ENCODE peak calls at places on chromosomes 6 and 20, in six cellular contexts. P is fibroblast of lung, H is HCT116, O is neural progenitor cell, N is astrocyte, U is GM23338. T is an unnamed sample.

GRCh38 chr6:155196891-155197290 is 66.9 kb upstream of the CLDN20 start:
- DNase-seq in N (no peak), U (no peak), P (no peak), H (no peak), O (no peak), T (no peak)

GRCh38 chr6:137261393-137262154 is 42.4 kb upstream of the IFNGR1 start:
- DNase-seq in U (no peak), H (no peak), P (peak), N (peak), O (no peak), T (peak)

GRCh38 chr6:29627762-29628418 is 5.1 kb downstream of the GABBR1 start:
- DNase-seq in N (peak), U (peak), P (peak), H (no peak), O (peak), T (no peak)

GRCh38 chr6:17831135-17831534 is 124.4 kb upstream of the NUP153 start:
- DNase-seq in O (no peak), N (peak), P (no peak), H (no peak), U (no peak), T (peak)

GRCh38 chr6:35023091-35023490 is 118.0 kb downstream of the TCP11 start:
- DNase-seq in H (no peak), N (no peak), O (no peak), U (no peak), P (no peak), T (no peak)

GRCh38 chr20:17995967-17996819 is 27.4 kb downstream of the MGME1 start:
- DNase-seq in U (peak), P (peak), H (peak), N (peak), O (peak), T (peak)

GRCh38 chr6:94658929-94659328 is 918.4 kb upstream of the MANEA start:
- DNase-seq in O (no peak), H (no peak), P (no peak), N (no peak), U (no peak), T (no peak)

GRCh38 chr20:62751551-62752150 is 43.0 kb downstream of the NTSR1 start:
- DNase-seq in P (no peak), U (no peak), H (no peak), O (no peak), N (no peak), T (no peak)

GRCh38 chr20:48066851-48067250 is 281.6 kb upstream of the SULF2 start:
- DNase-seq in O (no peak), U (no peak), N (no peak), P (no peak), H (no peak), T (no peak)

GRCh38 chr20:32330555-32330897 is 27.6 kb upstream of the ASXL1 start:
- DNase-seq in H (no peak), N (no peak), P (no peak), U (no peak), O (no peak), T (no peak)

GRCh38 chr6:27814665-27815424 is 97.4 kb downstream of the OR2B2 start:
- DNase-seq in U (peak), N (peak), P (peak), O (peak), H (peak), T (peak)

GRCh38 chr6:24033284-24033683 is 92.7 kb upstream of the NRSN1 start:
- DNase-seq in H (no peak), P (no peak), U (no peak), O (peak), N (no peak), T (no peak)

GRCh38 chr6:40022867-40023266 is 88.6 kb upstream of the MOCS1 start:
- DNase-seq in O (no peak), H (no peak), U (no peak), P (no peak), N (no peak), T (no peak)

GRCh38 chr20:37598101-37598530 is 70.4 kb upstream of the BLCAP start:
- DNase-seq in U (peak), H (no peak), P (no peak), O (peak), N (no peak), T (no peak)

GRCh38 chr6:131694832-131695426 is 6.3 kb downstream of the OR2A4 start:
- DNase-seq in O (peak), P (peak), N (peak), U (peak), H (peak), T (peak)

GRCh38 chr6:7960848-7961247 is 50.3 kb upstream of the TXNDC5 start:
- DNase-seq in O (no peak), U (no peak), P (no peak), H (no peak), N (no peak), T (no peak)

GRCh38 chr6:120055071-120055470 is 705.5 kb upstream of the MAN1A1 start:
- DNase-seq in O (no peak), U (no peak), H (no peak), P (no peak), N (no peak), T (no peak)

GRCh38 chr6:63643862-63644261 is 8.3 kb downstream of the PHF3 start:
- DNase-seq in N (no peak), H (no peak), P (peak), O (no peak), U (peak), T (no peak)

GRCh38 chr20:33789109-33789857 is 21.9 kb upstream of the CHMP4B start:
- DNase-seq in O (no peak), N (peak), H (peak), U (no peak), P (peak), T (peak)

GRCh38 chr6:111978826-111979225 is 75.1 kb upstream of the CCN6 start:
- DNase-seq in P (peak), O (no peak), H (no peak), N (no peak), U (no peak), T (peak)

GRCh38 chr6:162032620-162033019 is 694.9 kb downstream of the PRKN start:
- DNase-seq in O (no peak), P (peak), H (no peak), N (peak), U (no peak), T (peak)

GRCh38 chr20:13443690-13444089 is 195.0 kb downstream of the TASP1 start:
- DNase-seq in H (no peak), U (no peak), P (no peak), O (no peak), N (no peak), T (no peak)

GRCh38 chr20:35344354-35344837 is 52.2 kb upstream of the FAM83C start:
- DNase-seq in O (no peak), U (no peak), N (peak), H (no peak), P (peak), T (peak)

GRCh38 chr6:22003219-22003779 is 293.5 kb downstream of the PRL start:
- DNase-seq in N (peak), O (no peak), P (peak), H (no peak), U (no peak), T (no peak)

GRCh38 chr6:83615025-83615999 is 93.6 kb downstream of the SNAP91 start:
- DNase-seq in P (peak), U (peak), N (peak), O (peak), H (peak), T (peak)

GRCh38 chr6:97394160-97394748 is 111.2 kb upstream of the MMS22L start:
- DNase-seq in P (peak), N (peak), O (peak), H (peak), U (peak), T (peak)

GRCh38 chr6:90429713-90430112 is 133.1 kb upstream of the BACH2 start:
- DNase-seq in U (peak), H (peak), P (peak), N (peak), O (peak), T (peak)

GRCh38 chr6:84549912-84550311 is 214.5 kb downstream of the TBX18 start:
- DNase-seq in N (no peak), O (peak), U (peak), P (no peak), H (no peak), T (no peak)

GRCh38 chr6:112015725-112016124 is 38.2 kb upstream of the CCN6 start:
- DNase-seq in U (no peak), P (no peak), H (no peak), N (no peak), O (no peak), T (peak)

GRCh38 chr20:4740774-4741431 is 19.2 kb downstream of the PRND start:
- DNase-seq in O (peak), N (no peak), P (peak), H (peak), U (peak), T (no peak)

GRCh38 chr6:158819213-158819976 is at the start of gene EZR:
- DNase-seq in U (peak), P (peak), H (peak), O (peak), N (peak), T (peak)

GRCh38 chr6:19399406-19399805 is 437.8 kb upstream of the ID4 start:
- DNase-seq in O (no peak), P (peak), U (no peak), H (no peak), N (peak), T (no peak)

GRCh38 chr6:3585320-3585935 is 128.6 kb upstream of the SLC22A23 start:
- DNase-seq in H (no peak), P (peak), N (peak), O (no peak), U (no peak), T (peak)

GRCh38 chr6:36679043-36679821 is 718 bp downstream of the CDKN1A start:
- DNase-seq in P (peak), N (peak), U (peak), H (no peak), O (peak), T (peak)

GRCh38 chr20:63552481-63553249 is 1.3 kb upstream of the FNDC11 start:
- DNase-seq in P (no peak), U (peak), O (no peak), N (no peak), H (no peak), T (peak)

GRCh38 chr20:61254881-61255589 is 3.0 kb downstream of the CDH4 start:
- DNase-seq in P (peak), N (peak), U (no peak), O (no peak), H (no peak), T (peak)

GRCh38 chr20:61253264-61253639 is 1.2 kb downstream of the CDH4 start:
- DNase-seq in O (peak), P (peak), N (no peak), U (peak), H (no peak), T (no peak)

GRCh38 chr20:61253640-61254511 is 1.8 kb downstream of the CDH4 start:
- DNase-seq in H (no peak), U (peak), N (peak), P (peak), O (peak), T (peak)

GRCh38 chr20:61251529-61252393 is at the start of gene CDH4:
- DNase-seq in H (no peak), P (peak), U (peak), O (peak), N (no peak), T (peak)

GRCh38 chr20:61252601-61253263 is 671 bp downstream of the CDH4 start:
- DNase-seq in O (peak), H (no peak), P (peak), N (no peak), U (peak), T (peak)
- TF ChIP-seq EZH2 in O (no peak), H (no peak), P (no peak), N (no peak), U (peak), T (no peak)

GRCh38 chr6:91572855-91573254 is 986.0 kb upstream of the MAP3K7 start:
- DNase-seq in H (no peak), P (no peak), O (no peak), U (no peak), N (no peak), T (no peak)

GRCh38 chr6:91575032-91575431 is 988.2 kb upstream of the MAP3K7 start:
- DNase-seq in H (no peak), O (no peak), U (no peak), P (no peak), N (no peak), T (no peak)

GRCh38 chr6:91569071-91569470 is 982.2 kb upstream of the MAP3K7 start:
- DNase-seq in P (peak), H (no peak), N (peak), O (no peak), U (no peak), T (no peak)

DNA sequence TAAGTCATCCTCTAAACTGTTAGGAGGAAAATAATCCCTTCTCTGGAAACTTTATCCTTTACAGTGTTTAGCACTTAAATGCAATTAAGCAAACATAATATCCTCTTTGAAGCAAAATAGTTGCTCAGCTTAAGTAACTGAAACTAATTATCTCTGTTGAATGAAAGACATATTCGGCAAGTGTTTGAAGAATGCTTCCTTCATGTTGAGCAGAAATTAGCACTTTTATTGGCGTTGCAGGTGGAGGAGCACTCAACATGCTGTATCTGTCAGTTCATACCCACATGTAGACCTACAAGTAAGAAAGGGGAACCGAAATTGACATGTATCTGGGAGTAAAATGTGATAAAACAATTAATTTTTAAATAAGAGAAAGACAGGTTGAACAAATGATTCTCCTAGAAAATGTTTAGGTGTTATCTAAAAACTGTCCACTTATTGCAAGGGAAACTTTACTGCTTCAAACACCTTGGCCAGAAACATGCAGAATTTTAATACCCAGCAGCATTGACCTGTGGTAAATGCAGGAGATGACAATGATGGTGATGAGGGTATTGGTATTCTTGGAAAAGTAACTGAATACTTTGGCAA is 987.0 kb upstream of the MAP3K7 start:
- DNase-seq in P (no peak), N (no peak), H (no peak), O (peak), U (no peak), T (no peak)
- H2AFZ ChIP-seq in P (no peak), N (no peak), H (no peak), O (no peak), U (no peak), T (no peak)

GRCh38 chr6:43036712-43037111 is 15.3 kb downstream of the RRP36 start:
- DNase-seq in H (no peak), N (no peak), U (no peak), P (no peak), O (no peak), T (no peak)
- TF ChIP-seq EZH2 in H (no peak), N (no peak), U (no peak), P (no peak), O (no peak), T (no peak)

DNA sequence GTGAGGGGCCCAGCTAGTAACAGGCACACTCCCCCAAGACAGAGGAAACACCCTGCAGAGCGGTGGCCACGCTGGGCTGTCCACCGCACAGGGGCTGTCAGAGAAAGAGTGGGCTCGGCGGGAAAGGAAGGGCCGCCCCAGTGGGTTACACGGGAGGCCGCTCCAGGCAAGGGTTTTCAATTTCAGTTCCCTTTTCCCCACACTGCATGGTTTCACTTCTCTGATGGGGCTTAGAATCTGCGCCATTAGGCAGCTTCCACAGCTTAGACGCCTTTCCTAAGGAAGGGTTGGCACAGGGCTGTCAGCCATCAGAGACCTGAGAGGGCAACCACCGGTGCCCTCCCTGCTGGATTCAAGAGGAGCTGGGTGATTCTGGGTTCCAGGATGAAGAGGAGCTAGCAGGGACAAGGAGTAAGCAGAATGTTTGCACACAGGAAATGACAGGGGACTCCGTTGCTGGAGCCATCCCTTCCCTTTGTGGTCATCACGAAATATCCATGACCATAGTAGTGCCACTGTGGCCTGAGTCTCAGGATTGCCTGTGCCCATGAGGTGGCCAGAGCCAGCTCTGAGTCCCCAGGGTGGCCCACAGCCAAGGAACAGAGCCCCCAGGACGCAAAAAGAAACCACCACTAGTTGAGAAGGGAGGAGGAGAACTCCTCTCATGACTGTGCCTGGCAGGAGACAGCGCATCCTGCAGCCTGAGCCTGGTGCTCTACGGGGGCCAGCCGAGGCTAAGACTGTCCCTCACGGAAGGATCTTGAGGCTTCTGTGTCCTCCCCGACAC is 282.6 kb downstream of the NRN1 start:
- DNase-seq in P (no peak), U (no peak), H (no peak), N (no peak), O (peak), T (no peak)
- H2AFZ ChIP-seq in P (no peak), U (no peak), H (no peak), N (peak), O (no peak), T (no peak)

GRCh38 chr6:144006731-144007454 is 1.2 kb downstream of the PLAGL1 start:
- DNase-seq in N (peak), U (peak), P (peak), H (peak), O (peak), T (peak)
- TF ChIP-seq EZH2 in N (no peak), U (peak), P (no peak), H (no peak), O (no peak), T (no peak)

GRCh38 chr6:85641522-85641915 is 1.2 kb downstream of the SYNCRIP start:
- DNase-seq in P (no peak), U (no peak), N (no peak), O (no peak), H (no peak), T (peak)

GRCh38 chr6:85643530-85644373 is 1.1 kb upstream of the SYNCRIP start:
- DNase-seq in O (peak), N (peak), P (peak), H (peak), U (peak), T (peak)

GRCh38 chr6:85642774-85643529 is at the start of gene SYNCRIP:
- DNase-seq in P (peak), N (peak), U (peak), H (peak), O (peak), T (peak)

GRCh38 chr6:85640806-85641205 is 1.9 kb downstream of the SYNCRIP start:
- DNase-seq in O (no peak), N (no peak), P (peak), H (no peak), U (no peak), T (no peak)

DNA sequence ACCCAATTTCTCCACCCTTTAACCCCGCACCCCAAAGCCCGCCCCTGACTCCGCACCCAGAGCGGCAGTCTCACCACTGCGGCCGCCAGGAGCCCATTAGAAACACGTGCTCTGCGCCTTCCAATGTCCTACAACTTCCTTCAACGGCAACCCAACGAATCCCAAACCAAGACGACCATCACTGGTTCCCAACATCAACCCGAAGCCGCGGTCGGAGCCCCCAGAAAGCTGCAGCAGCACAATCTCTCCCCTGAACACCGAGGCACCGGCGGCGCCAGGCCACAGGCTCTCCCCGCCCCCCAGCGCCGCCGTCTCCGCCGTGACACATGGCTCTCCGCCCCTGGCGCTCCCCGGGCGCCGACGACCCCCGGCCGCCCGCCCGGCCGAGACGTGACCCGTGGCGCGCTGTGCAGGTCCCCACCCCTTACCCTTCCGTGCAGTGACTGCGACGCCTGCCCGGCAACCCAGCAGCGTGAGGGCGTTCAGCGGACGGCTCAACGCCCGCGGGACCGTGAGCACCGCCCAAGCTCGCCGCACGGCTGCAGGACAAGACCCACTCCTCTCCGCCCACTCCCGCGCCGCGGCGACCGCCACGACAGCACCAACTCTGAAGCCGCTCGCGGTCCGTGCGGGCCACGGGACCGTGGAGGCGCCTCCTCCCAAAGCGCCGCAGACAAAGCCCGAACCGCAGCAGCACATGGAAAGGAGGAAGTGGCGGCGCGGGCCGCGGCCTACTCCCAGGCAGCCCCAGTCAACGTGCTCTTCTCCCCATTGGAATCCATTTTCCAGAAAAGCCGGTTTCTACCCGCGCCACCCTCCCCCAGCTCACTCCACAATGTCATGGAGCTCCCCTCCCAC is 541 bp downstream of the SYNCRIP start:
- DNase-seq in P (peak), U (peak), O (peak), H (no peak), N (no peak), T (peak)
- H2AFZ ChIP-seq in P (peak), U (no peak), O (no peak), H (no peak), N (peak), T (peak)

GRCh38 chr6:6001443-6001842 is 5.3 kb downstream of the NRN1 start:
- DNase-seq in H (no peak), U (peak), P (no peak), N (no peak), O (no peak), T (no peak)

GRCh38 chr6:6002809-6003333 is 3.9 kb downstream of the NRN1 start:
- DNase-seq in H (no peak), O (peak), P (no peak), N (no peak), U (no peak), T (no peak)

GRCh38 chr6:6004147-6004995 is 2.4 kb downstream of the NRN1 start:
- DNase-seq in P (peak), O (peak), N (no peak), H (no peak), U (peak), T (peak)

GRCh38 chr6:6002005-6002808 is 4.5 kb downstream of the NRN1 start:
- DNase-seq in H (no peak), O (peak), U (peak), N (no peak), P (no peak), T (no peak)

GRCh38 chr6:6003334-6004146 is 3.2 kb downstream of the NRN1 start:
- DNase-seq in U (peak), P (no peak), H (no peak), O (peak), N (no peak), T (peak)
- TF ChIP-seq EZH2 in U (peak), P (peak), H (no peak), O (peak), N (peak), T (no peak)

T was measured in mammary epithelial cell.